ENCODE peak calls at places on chromosome 18, in seven cellular contexts. M, X, G, J, C, L and Z are unnamed samples.

GRCh38 chr18:37537868-37538525 is 27.6 kb downstream of the CELF4 start:
- DNase-seq in M (peak), C (peak), L (peak), J (peak), G (peak), X (peak), Z (peak)

GRCh38 chr18:26405190-26405781 is 143.1 kb downstream of the KCTD1 start:
- DNase-seq in X (no peak), G (peak), M (peak), L (no peak), J (no peak), C (no peak), Z (peak)

GRCh38 chr18:29501952-29502351 is 1325.0 kb upstream of the CDH2 start:
- DNase-seq in L (no peak), M (peak), C (no peak), J (no peak), X (no peak), G (peak), Z (peak)

GRCh38 chr18:74510770-74511095 is 14.6 kb downstream of the CNDP2 start:
- DNase-seq in X (no peak), J (no peak), G (no peak), L (no peak), C (no peak), M (no peak), Z (no peak)

GRCh38 chr18:44537521-44537920 is 143.2 kb upstream of the SETBP1 start:
- DNase-seq in M (peak), C (no peak), X (no peak), L (no peak), G (peak), J (no peak), Z (peak)

GRCh38 chr18:48488388-48488850 is 50.4 kb upstream of the CTIF start:
- DNase-seq in C (no peak), M (peak), J (no peak), X (no peak), L (no peak), G (peak), Z (peak)

GRCh38 chr18:35513181-35513932 is 15.6 kb upstream of the INO80C start:
- DNase-seq in G (peak), M (peak), L (no peak), X (no peak), J (no peak), C (peak), Z (peak)

GRCh38 chr18:30409120-30409519 is 633.4 kb downstream of the DSC3 start:
- DNase-seq in J (no peak), X (no peak), G (no peak), L (no peak), M (no peak), C (no peak), Z (no peak)

GRCh38 chr18:59712311-59712710 is 15.1 kb upstream of the CCBE1 start:
- DNase-seq in X (no peak), L (no peak), C (no peak), J (no peak), G (no peak), M (no peak), Z (no peak)

GRCh38 chr18:59715445-59715844 is 18.2 kb upstream of the CCBE1 start:
- DNase-seq in C (no peak), X (no peak), J (no peak), G (peak), L (no peak), M (peak), Z (no peak)

GRCh38 chr18:59718108-59719057 is 21.2 kb upstream of the CCBE1 start:
- DNase-seq in J (no peak), C (no peak), L (no peak), G (peak), M (peak), X (no peak), Z (peak)

GRCh38 chr18:59717291-59717690 is 20.1 kb upstream of the CCBE1 start:
- DNase-seq in X (no peak), M (no peak), J (no peak), C (no peak), G (no peak), L (no peak), Z (no peak)

GRCh38 chr18:59715966-59716369 is 18.7 kb upstream of the CCBE1 start:
- DNase-seq in G (peak), J (no peak), X (no peak), M (peak), L (no peak), C (no peak), Z (peak)
- TF ChIP-seq CTCF in G (no peak), J (no peak), X (no peak), M (no peak), L (no peak), C (no peak), Z (no peak)

DNA sequence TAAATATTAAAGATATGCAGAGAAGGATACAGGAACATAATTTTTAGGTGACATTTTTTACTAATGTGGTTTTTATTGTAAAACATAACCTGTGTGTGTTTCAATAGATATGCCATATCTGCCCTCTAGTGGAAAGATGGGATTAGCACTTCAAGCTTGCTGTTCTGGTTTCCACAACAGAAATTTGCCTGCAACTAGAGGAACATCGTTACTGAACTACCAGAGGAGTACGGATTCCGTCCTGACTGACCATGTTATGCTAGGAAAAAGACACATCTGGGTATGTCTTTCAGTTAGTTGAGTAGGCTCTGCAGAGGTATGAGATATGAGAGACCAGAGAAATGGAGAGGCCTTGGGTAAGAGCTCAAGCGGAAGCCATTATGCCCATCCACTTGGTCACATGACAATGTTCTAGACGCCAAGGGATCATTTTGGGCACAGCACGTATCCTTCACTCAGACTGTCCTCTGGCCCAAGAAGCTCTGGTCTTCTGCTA is 104.9 kb downstream of the MBD2 start:
- DNase-seq in M (peak), C (no peak), L (peak), X (no peak), G (peak), J (no peak), Z (peak)
- TF ChIP-seq CTCF in M (peak), C (peak), L (peak), X (peak), G (peak), J (peak), Z (peak)

DNA sequence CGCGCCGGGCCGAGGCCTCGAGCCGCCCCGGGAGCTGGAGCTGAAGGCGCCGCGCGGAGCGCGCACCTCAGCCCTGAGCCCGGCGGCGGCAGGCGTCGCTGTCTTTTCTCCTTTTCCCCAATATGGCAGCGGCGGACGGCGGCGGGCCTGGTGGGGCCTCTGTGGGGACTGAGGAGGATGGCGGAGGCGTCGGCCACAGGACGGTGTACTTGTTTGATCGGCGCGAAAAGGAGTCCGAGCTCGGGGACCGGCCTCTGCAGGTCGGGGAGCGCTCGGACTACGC is 369 bp downstream of the SMCHD1 start:
- DNase-seq in M (no peak), X (no peak), L (no peak), J (no peak), C (no peak), G (no peak), Z (no peak)
- TF ChIP-seq CTCF in M (no peak), X (no peak), L (no peak), J (no peak), C (peak), G (no peak), Z (no peak)

GRCh38 chr18:75895135-75895534 is 467.6 kb upstream of the SMIM21 start:
- DNase-seq in G (no peak), M (no peak), C (no peak), J (no peak), L (no peak), X (no peak), Z (no peak)

GRCh38 chr18:75898666-75899065 is 471.2 kb upstream of the SMIM21 start:
- DNase-seq in G (no peak), M (no peak), L (no peak), X (no peak), C (no peak), J (no peak), Z (no peak)

DNA sequence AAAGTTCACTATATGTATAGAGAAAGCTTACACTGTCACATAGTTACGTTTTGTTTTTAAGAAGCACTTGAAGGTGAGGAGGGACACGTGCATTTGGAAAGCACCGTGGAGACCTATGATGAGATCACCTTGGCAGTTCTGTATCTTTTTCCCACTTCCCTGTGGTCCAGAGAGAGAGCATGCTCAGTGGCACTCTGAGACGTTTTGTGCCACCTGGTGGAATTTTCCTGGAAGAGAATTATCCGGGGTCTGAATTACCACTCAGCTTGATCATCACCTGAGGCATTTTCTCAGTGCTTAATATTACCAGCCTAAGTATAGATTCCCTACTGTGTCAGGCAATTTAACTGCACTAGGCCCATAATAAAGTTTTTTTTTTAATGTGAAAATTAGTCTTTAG is 469.4 kb upstream of the SMIM21 start:
- DNase-seq in M (peak), C (no peak), L (peak), X (no peak), G (no peak), J (peak), Z (peak)
- TF ChIP-seq CTCF in M (no peak), C (peak), L (no peak), X (no peak), G (no peak), J (peak), Z (peak)

GRCh38 chr18:58449366-58449935 is 179.4 kb downstream of the ALPK2 start:
- DNase-seq in C (no peak), J (no peak), G (no peak), L (no peak), X (no peak), M (no peak), Z (no peak)
- TF ChIP-seq CTCF in C (no peak), J (no peak), G (no peak), L (no peak), X (no peak), M (no peak), Z (no peak)